ENCODE peak calls at places on chromosome 6, in five cellular contexts. B is transverse colon, G is upper lobe of left lung, D is GM12878, Y is IMR-90. R is an unnamed sample.
A peak's percentile ranks its signal among the peaks of the same experiment; 100 is the strongest.

GRCh38 chr6:170067923-170068360 is 222.9 kb downstream of the DLL1 start:
- DNase-seq in D (no peak), B (peak; percentile 4), Y (no peak), G (peak; percentile 27), R (peak; percentile 73)

GRCh38 chr6:45835725-45836437 is 179.8 kb downstream of the CLIC5 start:
- DNase-seq in Y (no peak), G (no peak), B (no peak), D (no peak), R (no peak)

GRCh38 chr6:143270026-143270425 is 180.5 kb downstream of the ADAT2 start:
- DNase-seq in Y (peak; percentile 74), B (no peak), G (no peak), D (no peak), R (no peak)

GRCh38 chr6:148999921-149000589 is 253.2 kb downstream of the UST start:
- DNase-seq in B (peak; percentile 26), G (no peak), Y (peak; percentile 87), D (no peak), R (no peak)

GRCh38 chr6:136491251-136491650 is 59.0 kb downstream of the MAP7 start:
- DNase-seq in Y (no peak), D (no peak), B (no peak), G (no peak), R (no peak)

GRCh38 chr6:56445818-56446217 is 196.9 kb downstream of the DST start:
- DNase-seq in D (no peak), B (no peak), Y (no peak), G (no peak), R (no peak)

GRCh38 chr6:14467591-14467990 is 350.0 kb downstream of the CD83 start:
- DNase-seq in Y (peak; percentile 80), B (no peak), D (no peak), G (no peak), R (no peak)

GRCh38 chr6:583639-584038 is 73.3 kb downstream of the HUS1B start:
- DNase-seq in B (peak; percentile 28), D (no peak), G (no peak), Y (no peak), R (no peak)

GRCh38 chr6:133814797-133815196 is 74.1 kb upstream of the TCF21 start:
- DNase-seq in D (no peak), G (no peak), B (no peak), Y (peak; percentile 71), R (no peak)

GRCh38 chr6:108452725-108453195 is 108.0 kb upstream of the FOXO3 start:
- DNase-seq in G (no peak), D (no peak), B (no peak), Y (peak; percentile 27), R (no peak)

GRCh38 chr6:137652961-137653697 is 158.9 kb upstream of the OLIG3 start:
- DNase-seq in D (no peak), G (no peak), Y (no peak), B (no peak), R (no peak)

DNA sequence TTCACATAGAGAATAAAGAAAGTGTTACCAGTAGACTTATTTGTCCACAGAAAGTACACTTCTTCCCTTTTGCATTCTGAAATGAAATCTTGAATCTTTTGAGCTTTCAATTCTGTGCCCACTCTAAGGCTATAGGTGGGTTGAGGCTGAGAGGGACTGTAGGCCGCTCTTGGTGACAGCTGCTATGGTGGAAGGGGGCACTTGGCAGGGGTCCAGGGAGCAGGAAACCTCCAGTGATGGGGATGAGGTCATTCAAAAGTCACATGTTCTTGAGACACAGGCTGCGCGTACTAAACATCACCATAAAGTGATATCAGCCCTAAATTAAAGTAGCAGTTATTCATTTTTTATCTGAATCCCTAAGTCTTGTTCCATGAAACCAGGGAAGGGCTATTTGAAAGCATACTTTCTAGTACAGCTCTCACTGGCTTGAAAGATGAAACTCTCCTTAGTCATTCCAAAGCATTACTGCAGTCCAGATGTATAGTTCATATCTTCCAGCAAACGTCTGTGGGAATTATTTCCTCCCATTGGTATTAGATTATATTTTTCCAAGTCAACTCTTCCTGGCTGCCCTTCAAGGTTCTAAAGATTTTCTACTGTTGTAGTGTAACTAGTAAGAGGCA is 373.1 kb downstream of the CD109 start:
- DNase-seq in D (no peak), B (no peak), Y (peak; percentile 93), G (no peak), R (no peak)
- H3K27ac ChIP-seq in D (no peak overlapping the region), B (no peak overlapping the region), Y (no peak overlapping the region), G (no peak overlapping the region), R (no peak overlapping the region)

GRCh38 chr6:158047563-158048323 is 66.1 kb downstream of the SYNJ2 start:
- DNase-seq in G (no peak), Y (no peak), D (no peak), B (no peak), R (no peak)

GRCh38 chr6:158049055-158050028 is 67.7 kb downstream of the SYNJ2 start:
- DNase-seq in B (no peak), D (no peak), G (no peak), Y (no peak), R (no peak)

GRCh38 chr6:158046201-158047119 is 64.8 kb downstream of the SYNJ2 start:
- DNase-seq in G (no peak), Y (no peak), B (no peak), D (no peak), R (peak; percentile 29)

GRCh38 chr6:158048589-158048988 is 66.9 kb downstream of the SYNJ2 start:
- DNase-seq in D (no peak), G (no peak), Y (no peak), B (no peak), R (no peak)

GRCh38 chr6:158047120-158047518 is 65.5 kb downstream of the SYNJ2 start:
- DNase-seq in G (no peak), B (peak; percentile 56), Y (peak; percentile 59), D (no peak), R (no peak)
- TF ChIP-seq POLR2A in G (no peak), B (no peak), Y (no peak), D (no peak), R (no peak)

GRCh38 chr6:26214826-26215199 is 127.6 kb downstream of the HFE start:
- DNase-seq in B (no peak), D (no peak), G (no peak), Y (no peak), R (peak; percentile 66)
- H3K4me3 ChIP-seq in B (peak overlapping the region; percentile 58), D (no peak overlapping the region), G (no peak overlapping the region), Y (peak overlapping the region; percentile 46), R (no peak overlapping the region)

DNA sequence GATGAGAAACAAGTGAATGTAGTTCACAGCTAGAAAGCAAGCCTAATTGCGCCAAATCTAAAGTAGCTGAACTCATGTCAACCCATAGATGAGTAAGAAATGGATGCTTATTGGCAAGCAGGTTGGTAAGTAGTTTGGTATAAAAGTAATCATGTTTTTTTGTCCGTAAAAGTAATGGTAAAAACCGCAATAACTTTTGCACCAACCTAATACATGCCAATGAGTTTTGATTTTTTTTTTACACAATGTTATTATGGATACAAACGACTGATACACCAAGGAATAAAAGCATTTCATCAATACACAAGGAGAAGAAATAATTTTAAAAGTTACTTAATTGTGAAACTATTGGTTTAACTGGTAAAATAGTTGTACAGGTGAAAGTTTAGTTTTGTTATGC is 977.5 kb downstream of the EYS start:
- DNase-seq in G (no peak), Y (no peak), D (no peak), B (no peak), R (no peak)
- H3K27ac ChIP-seq in G (no peak overlapping the region), Y (no peak overlapping the region), D (no peak overlapping the region), B (no peak overlapping the region), R (no peak overlapping the region)

GRCh38 chr6:156780117-156780641 is 3.0 kb downstream of the ARID1B start:
- DNase-seq in Y (peak; percentile 96), B (peak; percentile 63), G (no peak), D (peak; percentile 71), R (no peak)

GRCh38 chr6:156777866-156778614 is 862 bp downstream of the ARID1B start:
- DNase-seq in Y (peak; percentile 49), G (peak; percentile 94), B (peak; percentile 47), D (no peak), R (peak; percentile 95)

GRCh38 chr6:156780962-156781705 is 4.0 kb downstream of the ARID1B start:
- DNase-seq in B (no peak), D (no peak), Y (no peak), G (no peak), R (no peak)

GRCh38 chr6:156778615-156779205 is 1.5 kb downstream of the ARID1B start:
- DNase-seq in G (peak; percentile 93), D (no peak), Y (no peak), B (peak; percentile 65), R (peak; percentile 93)

GRCh38 chr6:156779206-156780116 is 2.3 kb downstream of the ARID1B start:
- DNase-seq in B (peak; percentile 49), D (no peak), Y (no peak), G (peak; percentile 94), R (peak; percentile 89)
- TF ChIP-seq POLR2A in B (no peak), D (peak; percentile 64), Y (peak; percentile 42), G (no peak), R (no peak)

GRCh38 chr6:139448094-139448649 is 73.7 kb upstream of the CITED2 start:
- DNase-seq in Y (peak; percentile 63), D (peak; percentile 55), G (no peak), B (no peak), R (no peak)
- H3K4me3 ChIP-seq in Y (no peak overlapping the region), D (no peak overlapping the region), G (no peak overlapping the region), B (no peak overlapping the region), R (no peak overlapping the region)

DNA sequence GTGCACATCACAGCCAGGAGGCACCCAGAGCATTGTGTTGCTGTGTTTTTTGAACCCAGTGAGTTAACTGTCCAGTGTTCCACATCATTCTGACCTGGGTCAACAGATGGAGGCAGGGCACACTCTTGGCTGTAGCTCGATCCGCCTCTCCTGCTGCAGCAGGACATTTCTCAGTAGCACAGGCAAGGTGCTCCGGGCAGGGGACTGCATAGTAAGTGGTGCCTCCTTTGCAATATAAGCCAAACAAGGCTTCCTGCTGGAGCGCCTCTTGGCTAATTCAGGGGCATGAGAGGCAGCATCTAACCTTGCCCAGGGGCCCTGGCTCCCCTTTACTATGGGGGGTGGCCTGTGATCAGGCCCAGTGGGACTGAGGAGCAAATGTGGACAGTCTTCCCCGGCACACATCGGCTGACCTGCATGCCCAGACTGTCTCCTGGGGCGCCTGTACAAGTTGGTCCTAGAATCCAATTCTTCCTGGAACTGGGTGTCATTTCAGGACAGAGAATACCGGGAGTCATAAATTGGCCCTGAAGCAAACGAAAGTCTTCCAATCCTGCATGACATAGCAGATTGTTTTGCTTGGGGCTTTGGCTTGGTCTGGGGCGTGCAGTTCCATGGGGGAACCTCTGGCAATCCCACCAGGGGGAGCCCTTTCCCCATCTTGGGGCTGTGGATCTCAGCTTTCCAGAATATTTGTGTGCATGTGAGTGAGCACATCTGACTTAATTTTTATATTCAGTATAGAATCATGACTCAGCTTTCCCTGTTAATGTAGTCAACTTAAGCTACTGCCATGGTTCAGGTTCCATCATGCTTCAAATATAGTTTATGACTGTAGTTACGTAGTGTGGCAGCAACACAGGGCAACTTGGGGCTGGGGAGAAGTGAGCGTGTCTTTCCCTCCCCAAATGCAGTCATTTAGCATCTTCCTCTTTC is 56.0 kb upstream of the DDR1 start:
- DNase-seq in Y (peak; percentile 90), G (no peak), B (peak; percentile 94), D (no peak), R (peak; percentile 93)
- H3K27ac ChIP-seq in Y (peak overlapping the region; percentile 58), G (peak overlapping the region; percentile 69), B (peak overlapping the region; percentile 80), D (no peak overlapping the region), R (peak overlapping the region; percentile 71)

GRCh38 chr6:144909753-144910280 is 624.7 kb downstream of the UTRN start:
- DNase-seq in Y (peak; percentile 31), D (no peak), B (no peak), G (no peak), R (no peak)
- TF ChIP-seq POLR2A in Y (no peak), D (no peak), B (no peak), G (no peak), R (no peak)

GRCh38 chr6:26185004-26185403 is 97.8 kb downstream of the HFE start:
- DNase-seq in G (no peak), Y (no peak), B (no peak), D (no peak), R (no peak)
- H3K4me3 ChIP-seq in G (no peak overlapping the region), Y (no peak overlapping the region), B (no peak overlapping the region), D (peak overlapping the region; percentile 59), R (no peak overlapping the region)

R was measured in spleen.